ENCODE peak calls at places on chromosomes 16 and 17, in seven cellular contexts. I is stimulated activated CD4-positive, alpha-beta T cell treated with anti-CD3 and anti-CD28 coated beads, Interleukin-1b, Interleukin-23, amount 100 ng/mL, for 48 hours; P is AG10803; L is astrocyte; T is germinal center; R is astrocyte of the spinal cord; K is cardiac fibroblast. C is an unnamed sample.

GRCh38 chr17:75808905-75809621 is 24.5 kb downstream of the UNK start:
- DNase-seq in T (no peak), K (peak), L (peak), R (peak), P (peak), I (no peak), C (peak)

GRCh38 chr17:43701318-43701743 is 39.6 kb upstream of the MEOX1 start:
- DNase-seq in T (no peak), K (peak), R (peak), L (peak), P (peak), I (peak), C (peak)

GRCh38 chr17:53627511-53627910 is 195.2 kb upstream of the KIF2B start:
- DNase-seq in K (peak), L (peak), I (no peak), P (peak), T (no peak), R (peak), C (peak)

GRCh38 chr17:41635121-41636097 is 11.0 kb upstream of the KRT17 start:
- DNase-seq in P (no peak), L (no peak), T (no peak), I (no peak), R (no peak), K (no peak), C (no peak)

GRCh38 chr17:64038331-64039105 is 18.1 kb upstream of the ICAM2 start:
- DNase-seq in I (no peak), K (no peak), R (no peak), P (no peak), L (no peak), T (no peak), C (no peak)

GRCh38 chr16:89655062-89655643 is 2.4 kb downstream of the CHMP1A start:
- DNase-seq in L (no peak), I (no peak), K (no peak), R (no peak), T (no peak), P (no peak), C (no peak)

GRCh38 chr17:64984776-64985521 is 65.7 kb upstream of the LRRC37A3 start:
- DNase-seq in L (peak), R (no peak), I (peak), T (no peak), K (peak), P (peak), C (peak)

GRCh38 chr17:34633351-34633750 is 54.0 kb downstream of the TMEM132E start:
- DNase-seq in K (no peak), I (no peak), P (no peak), L (no peak), R (no peak), T (no peak), C (no peak)

GRCh38 chr17:7839890-7840260 is 5.9 kb downstream of the KDM6B start:
- DNase-seq in T (no peak), R (peak), I (peak), L (peak), P (peak), K (peak), C (peak)

GRCh38 chr17:76683921-76684745 is 26.6 kb downstream of the MXRA7 start:
- DNase-seq in K (no peak), R (no peak), T (no peak), P (no peak), I (no peak), L (no peak), C (no peak)

GRCh38 chr17:6551909-6552768 is 4.2 kb downstream of the PITPNM3 start:
- DNase-seq in L (no peak), R (no peak), K (peak), T (no peak), I (no peak), P (no peak), C (no peak)

GRCh38 chr16:67664258-67664657 is 2.3 kb downstream of the ENKD1 start:
- DNase-seq in L (no peak), I (no peak), R (no peak), P (no peak), K (no peak), T (no peak), C (no peak)

GRCh38 chr17:81890447-81891302 is 711 bp downstream of the ALYREF start:
- DNase-seq in P (no peak), K (no peak), L (no peak), I (no peak), T (peak), R (no peak), C (no peak)

GRCh38 chr17:66952031-66952524 is 12.4 kb upstream of the CACNG4 start:
- DNase-seq in R (peak), I (no peak), T (no peak), K (peak), P (peak), L (peak), C (peak)

GRCh38 chr16:11050536-11050935 is 106.2 kb downstream of the CLEC16A start:
- DNase-seq in K (no peak), P (no peak), T (no peak), I (no peak), L (no peak), R (no peak), C (no peak)

GRCh38 chr16:70725912-70726828 is 40.3 kb upstream of the MTSS2 start:
- DNase-seq in P (no peak), K (peak), I (no peak), T (no peak), L (no peak), R (no peak), C (peak)

GRCh38 chr17:59397316-59398073 is 66.0 kb downstream of the YPEL2 start:
- DNase-seq in I (no peak), T (no peak), K (no peak), P (no peak), L (no peak), R (no peak), C (no peak)

GRCh38 chr17:57477483-57478357 is 221.4 kb downstream of the MSI2 start:
- DNase-seq in K (no peak), L (no peak), P (no peak), I (no peak), R (no peak), T (no peak), C (no peak)

GRCh38 chr17:9141423-9141753 is 120.1 kb downstream of the NTN1 start:
- DNase-seq in P (no peak), T (no peak), I (no peak), K (no peak), R (no peak), L (no peak), C (no peak)

GRCh38 chr16:56848955-56849689 is 15.9 kb upstream of the SLC12A3 start:
- DNase-seq in K (peak), I (no peak), T (no peak), R (peak), L (peak), P (peak), C (peak)

GRCh38 chr17:41140360-41141132 is at the start of gene KRTAP4-6:
- DNase-seq in P (peak), I (no peak), R (peak), T (no peak), K (no peak), L (peak), C (peak)

GRCh38 chr17:17321356-17322025 is 18.3 kb downstream of the NT5M start:
- DNase-seq in P (no peak), K (no peak), T (no peak), R (no peak), L (no peak), I (no peak), C (no peak)

GRCh38 chr17:58328195-58329034 is at the start of gene TSPOAP1:
- DNase-seq in L (no peak), K (no peak), R (no peak), T (peak), I (peak), P (no peak), C (no peak)

GRCh38 chr17:9981344-9981915 is 76.4 kb upstream of the RCVRN start:
- DNase-seq in K (no peak), R (no peak), T (no peak), P (no peak), I (no peak), L (no peak), C (no peak)